ENCODE peak calls at places on chromosomes 16 and 17, in six cellular contexts. Y is psoas muscle; T is CD4-positive, alpha-beta memory T cell; A is PC-9; O is transverse colon; S is neural progenitor cell. K is an unnamed sample.
A peak's percentile ranks its signal among the peaks of the same experiment; 100 is the strongest.

GRCh38 chr17:81508639-81509047 is 4.0 kb downstream of the ACTG1 start:
- DNase-seq in T (no peak), S (no peak), Y (no peak), O (no peak), A (no peak), K (peak; percentile 78)

GRCh38 chr17:49634487-49634865 is 43.4 kb downstream of the SPOP start:
- DNase-seq in A (no peak), Y (no peak), S (no peak), O (no peak), T (no peak), K (no peak)

GRCh38 chr17:48520631-48521045 is 10.2 kb downstream of the HOXB1 start:
- DNase-seq in A (no peak), S (peak; percentile 68), T (no peak), O (no peak), Y (no peak), K (peak; percentile 68)

GRCh38 chr17:69883139-69883538 is 191.9 kb upstream of the KCNJ16 start:
- DNase-seq in A (no peak), Y (no peak), T (no peak), O (no peak), S (no peak), K (no peak)

GRCh38 chr16:11609474-11610120 is 22.9 kb upstream of the LITAF start:
- DNase-seq in S (peak; percentile 51), O (no peak), A (peak; percentile 91), Y (no peak), T (no peak), K (no peak)

GRCh38 chr16:81569361-81570034 is 124.9 kb downstream of the CMIP start:
- DNase-seq in A (no peak), S (no peak), Y (no peak), O (no peak), T (no peak), K (no peak)

GRCh38 chr16:26645629-26646028 is 421.1 kb upstream of the C16orf82 start:
- DNase-seq in Y (no peak), O (no peak), T (peak; percentile 14), S (peak; percentile 80), A (no peak), K (peak; percentile 89)

GRCh38 chr16:54957403-54957802 is 26.7 kb downstream of the IRX5 start:
- DNase-seq in O (peak; percentile 23), S (peak; percentile 32), T (no peak), Y (no peak), A (peak; percentile 38), K (peak; percentile 67)

GRCh38 chr17:5183410-5183793 is 8.3 kb downstream of the ZNF594 start:
- DNase-seq in T (no peak), O (no peak), Y (no peak), A (no peak), S (no peak), K (no peak)
- H3K9me3 ChIP-seq in T (peaks cover 55% of the 10 kb centered on the region), O (peaks cover 92% of the 10 kb centered on the region), Y (peaks cover 95% of the 10 kb centered on the region), A (peaks cover 76% of the 10 kb centered on the region), S (peaks cover 95% of the 10 kb centered on the region), K (peaks cover 100% of the 10 kb centered on the region)

GRCh38 chr16:8877894-8878522 is 4.1 kb upstream of the LITAFD start:
- DNase-seq in T (no peak), A (peak; percentile 70), S (no peak), O (no peak), Y (no peak), K (peak; percentile 46)

GRCh38 chr16:8882041-8882617 is at the start of gene LITAFD:
- DNase-seq in S (no peak), T (no peak), Y (no peak), A (no peak), O (no peak), K (no peak)

GRCh38 chr16:8874388-8874787 is 5.6 kb upstream of the CARHSP1 start:
- DNase-seq in A (no peak), Y (no peak), T (no peak), S (no peak), O (no peak), K (no peak)

GRCh38 chr16:8880839-8881510 is 1.2 kb upstream of the LITAFD start:
- DNase-seq in O (no peak), T (no peak), A (no peak), S (no peak), Y (no peak), K (no peak)

GRCh38 chr16:8878523-8878911 is 3.6 kb upstream of the LITAFD start:
- DNase-seq in T (no peak), A (peak; percentile 70), Y (no peak), O (no peak), S (no peak), K (peak; percentile 43)
- H3K4me3 ChIP-seq in T (no peak overlapping the region), A (no peak overlapping the region), Y (no peak overlapping the region), O (no peak overlapping the region), S (no peak overlapping the region), K (no peak overlapping the region)

GRCh38 chr17:21171309-21171922 is 42.5 kb downstream of the TMEM11 start:
- DNase-seq in O (no peak), S (no peak), T (no peak), Y (no peak), A (no peak), K (peak; percentile 38)
- H3K4me1 ChIP-seq in O (peaks cover 5% of the 10 kb centered on the region), S (no peaks in the 10 kb centered on the region), T (no peaks in the 10 kb centered on the region), Y (peaks cover 78% of the 10 kb centered on the region), A (no peaks in the 10 kb centered on the region), K (no peaks in the 10 kb centered on the region)

DNA sequence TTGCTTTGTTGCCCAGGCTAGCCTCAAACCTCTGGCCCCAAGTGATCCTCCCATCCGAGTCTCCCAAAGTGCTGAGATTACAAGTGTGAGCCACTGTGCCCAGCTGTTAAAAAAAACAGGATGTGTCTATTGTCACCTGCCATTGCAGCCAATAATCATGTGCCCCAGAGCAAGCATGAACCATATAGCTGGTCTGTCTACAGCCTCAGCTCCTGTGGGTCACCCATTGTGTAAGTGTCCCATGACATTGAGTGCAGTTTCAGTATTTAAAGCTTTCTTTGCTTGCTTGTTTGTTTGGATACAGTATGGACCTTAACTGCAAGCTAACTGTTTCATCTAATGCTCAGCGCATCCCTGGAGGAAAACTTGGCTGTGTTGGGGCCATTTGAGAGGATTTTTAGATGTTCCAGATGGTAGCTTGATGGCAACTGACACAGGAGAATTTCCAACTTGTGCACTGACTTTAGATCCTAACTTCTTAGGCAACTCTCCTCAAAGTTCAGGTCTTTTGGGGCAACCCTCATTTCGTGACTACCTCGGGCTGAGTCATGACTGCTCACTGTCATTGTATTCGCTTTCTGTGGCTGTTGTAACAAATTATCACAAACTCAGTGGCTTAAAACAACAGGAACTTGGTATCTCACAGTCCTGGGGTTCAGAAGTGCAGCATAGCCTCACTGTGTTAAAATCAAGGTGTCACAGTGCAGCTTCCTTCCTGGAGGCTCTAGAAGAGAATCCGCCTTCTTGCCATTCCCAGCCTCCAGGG is 30.3 kb upstream of the ADORA2B start:
- DNase-seq in A (no peak), S (no peak), O (no peak), Y (no peak), T (no peak), K (no peak)
- H3K9me3 ChIP-seq in A (no peaks in the 10 kb centered on the region), S (no peaks in the 10 kb centered on the region), O (no peaks in the 10 kb centered on the region), Y (no peaks in the 10 kb centered on the region), T (no peaks in the 10 kb centered on the region), K (no peaks in the 10 kb centered on the region)

DNA sequence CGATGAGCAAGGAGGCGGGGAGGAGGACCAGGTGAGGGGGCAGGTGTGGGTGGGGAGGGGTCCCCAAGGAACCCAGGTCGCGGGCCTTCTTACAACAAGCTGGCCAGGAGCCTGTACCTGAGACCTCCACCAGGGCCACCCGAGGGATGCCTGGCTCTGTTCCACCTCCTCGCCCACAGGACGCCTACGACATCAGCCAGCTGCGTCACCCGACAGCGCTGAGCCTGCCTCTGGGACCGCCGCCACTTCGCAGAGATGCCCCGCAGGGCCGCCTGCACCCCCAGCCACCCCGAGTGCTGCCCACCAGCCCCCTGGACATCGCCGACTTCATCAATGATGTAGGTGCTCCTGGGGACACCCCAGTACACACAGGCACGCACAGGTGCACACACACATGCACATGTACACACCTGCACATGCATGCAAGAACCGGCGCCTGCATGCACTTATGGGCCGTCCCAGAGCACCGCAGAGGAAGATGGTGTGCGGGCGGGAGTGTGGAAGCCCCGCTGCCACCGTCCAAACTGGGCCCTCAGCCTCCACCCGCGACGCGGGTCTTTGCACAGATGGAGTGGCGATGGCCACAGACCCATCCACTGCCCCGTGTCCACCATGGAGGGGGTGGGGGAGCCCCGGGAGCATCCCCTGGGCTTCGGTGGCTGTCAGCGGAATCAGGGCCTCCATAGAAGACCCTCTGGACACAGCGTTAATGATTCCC is 6.6 kb downstream of the SLC22A31 start:
- DNase-seq in Y (no peak), A (no peak), S (peak; percentile 14), O (no peak), T (no peak), K (peak; percentile 65)
- H3K4me3 ChIP-seq in Y (no peak overlapping the region), A (no peak overlapping the region), S (no peak overlapping the region), O (no peak overlapping the region), T (no peak overlapping the region), K (no peak overlapping the region)

DNA sequence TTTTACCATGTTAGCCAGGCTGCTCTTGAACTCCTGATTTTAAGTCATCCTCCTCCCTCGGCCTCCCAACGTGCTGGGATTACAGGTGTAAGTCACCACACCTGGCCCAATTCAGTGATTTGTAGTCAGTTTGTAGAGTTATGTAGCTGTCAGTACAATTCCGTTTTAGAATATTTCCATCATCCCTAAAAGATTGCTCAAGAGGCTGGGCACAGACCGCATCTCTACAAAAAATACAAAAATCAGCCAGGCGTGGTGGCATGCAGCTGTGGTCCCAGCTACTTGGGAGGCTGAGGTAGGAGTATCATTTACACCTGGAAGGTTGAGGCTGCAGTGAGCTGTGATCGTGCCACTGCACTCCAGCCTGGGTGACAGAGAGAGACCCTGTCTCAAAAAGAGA is 20.6 kb downstream of the RGS11 start:
- DNase-seq in T (no peak), S (no peak), A (no peak), O (no peak), Y (no peak), K (no peak)
- H3K4me1 ChIP-seq in T (peaks cover 22% of the 10 kb centered on the region), S (no peaks in the 10 kb centered on the region), A (peaks cover 12% of the 10 kb centered on the region), O (peaks cover 25% of the 10 kb centered on the region), Y (no peaks in the 10 kb centered on the region), K (no peaks in the 10 kb centered on the region)